ENCODE peak calls at places on chromosomes 13 and 19, in seven cellular contexts. Z is upper lobe of right lung, I is coronary artery, T is BJ, W is heart right ventricle, Y is AG10803, N is fibroblast of mammary gland. G is an unnamed sample.

GRCh38 chr13:35763060-35763804 is 286.7 kb upstream of the MAB21L1 start:
- DNase-seq in W (no peak), I (no peak), Z (no peak), Y (no peak), N (no peak), T (no peak), G (no peak)

GRCh38 chr19:35641515-35642151 is at the start of gene ETV2:
- DNase-seq in W (peak; percentile 46), Y (no peak), N (peak; percentile 54), I (no peak), Z (no peak), T (no peak), G (no peak)

GRCh38 chr13:49220035-49220855 is at the start of gene MLNR:
- DNase-seq in N (peak; percentile 33), Y (peak; percentile 12), Z (peak; percentile 68), T (no peak), W (peak; percentile 31), I (no peak), G (peak; percentile 60)

GRCh38 chr19:32291876-32292275 is 53.5 kb upstream of the ZNF507 start:
- DNase-seq in Z (no peak), T (no peak), I (no peak), W (no peak), Y (no peak), N (no peak), G (no peak)

GRCh38 chr13:111790621-111791020 is 276.3 kb upstream of the SOX1 start:
- DNase-seq in I (peak; percentile 33), T (no peak), Z (no peak), W (no peak), Y (no peak), N (no peak), G (no peak)

GRCh38 chr19:31378404-31378803 is 29.2 kb upstream of the TSHZ3 start:
- DNase-seq in T (peak; percentile 90), W (no peak), Y (peak; percentile 95), I (no peak), Z (no peak), N (peak; percentile 98), G (peak; percentile 93)

GRCh38 chr13:104737713-104738112 is 1671.5 kb upstream of the SLC10A2 start:
- DNase-seq in I (no peak), N (peak; percentile 8), Y (no peak), T (no peak), Z (no peak), W (no peak), G (peak; percentile 5)

GRCh38 chr19:46480409-46480808 is 9.0 kb upstream of the PNMA8A start:
- DNase-seq in W (no peak), Y (peak; percentile 61), I (no peak), N (peak; percentile 74), T (no peak), Z (no peak), G (peak; percentile 59)

GRCh38 chr13:48476215-48476614 is 56.7 kb downstream of the RCBTB2 start:
- DNase-seq in T (no peak), I (no peak), Y (no peak), W (no peak), Z (no peak), N (no peak), G (no peak)

GRCh38 chr19:37979547-37980082 is 72.6 kb downstream of the SIPA1L3 start:
- DNase-seq in I (no peak), Y (no peak), N (no peak), T (no peak), W (no peak), Z (peak; percentile 75), G (no peak)

GRCh38 chr19:8214802-8215201 is 5.6 kb downstream of the CERS4 start:
- DNase-seq in N (no peak), Y (no peak), T (no peak), I (no peak), W (no peak), Z (no peak), G (no peak)

GRCh38 chr13:89352384-89352783 is 1681.2 kb downstream of the SLITRK5 start:
- DNase-seq in Y (no peak), W (no peak), T (no peak), I (no peak), Z (no peak), N (no peak), G (no peak)

GRCh38 chr19:50459067-50459456 is 17.2 kb upstream of the EMC10 start:
- DNase-seq in T (no peak), I (no peak), N (no peak), Z (no peak), Y (no peak), W (no peak), G (no peak)

GRCh38 chr19:50457300-50457699 is 19.0 kb upstream of the EMC10 start:
- DNase-seq in I (no peak), Y (no peak), N (no peak), Z (no peak), T (no peak), W (no peak), G (no peak)

GRCh38 chr19:50459638-50460037 is 16.7 kb upstream of the EMC10 start:
- DNase-seq in Y (no peak), W (no peak), I (no peak), N (no peak), Z (no peak), T (no peak), G (no peak)

GRCh38 chr19:50460161-50460765 is 16.0 kb upstream of the EMC10 start:
- DNase-seq in T (no peak), I (no peak), Y (peak; percentile 32), Z (no peak), W (no peak), N (peak; percentile 53), G (peak; percentile 69)

DNA sequence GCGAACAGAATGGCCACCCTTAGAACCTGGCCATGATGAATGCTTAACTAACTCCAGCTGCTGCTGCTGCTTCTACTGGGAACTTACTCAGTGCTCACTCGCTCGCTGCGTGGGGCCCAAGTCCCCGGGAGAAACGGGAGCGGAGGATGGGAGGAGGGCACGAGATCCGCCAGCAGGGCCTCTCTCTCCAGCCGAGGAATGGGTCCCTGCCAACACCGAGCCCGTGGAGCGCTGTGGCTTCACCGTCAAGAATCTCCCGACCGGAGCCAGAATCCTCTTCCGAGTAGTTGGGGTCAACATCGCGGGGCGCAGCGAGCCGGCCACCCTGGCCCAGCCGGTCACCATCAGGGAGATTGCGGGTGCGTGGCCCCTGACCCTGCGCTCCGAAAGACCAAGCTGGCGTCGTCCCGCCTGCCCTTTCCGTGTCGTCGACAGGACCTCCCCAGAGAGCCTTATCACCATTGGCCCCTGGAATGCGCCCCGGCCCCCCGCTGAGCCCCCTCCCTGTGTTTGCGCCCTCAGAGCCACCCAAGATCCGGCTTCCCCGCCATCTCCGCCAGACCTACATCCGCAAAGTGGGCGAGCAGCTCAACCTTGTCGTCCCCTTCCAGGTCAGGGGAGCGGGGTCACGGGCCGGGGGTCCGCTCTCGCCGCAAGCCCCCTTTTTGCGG is 17.8 kb upstream of the EMC10 start:
- DNase-seq in T (no peak), W (no peak), I (no peak), Z (no peak), N (peak; percentile 20), Y (peak; percentile 39), G (peak; percentile 50)
- TF ChIP-seq CTCF in T (no peak), W (no peak), I (no peak), Z (no peak), N (no peak), Y (no peak), G (no peak)

GRCh38 chr13:81591528-81592220 is 1250.7 kb upstream of the SPRY2 start:
- DNase-seq in N (no peak), Y (no peak), Z (no peak), I (no peak), T (no peak), W (no peak), G (no peak)

GRCh38 chr13:81597101-81597500 is 1256.2 kb upstream of the SPRY2 start:
- DNase-seq in I (no peak), Y (no peak), W (no peak), N (no peak), T (no peak), Z (no peak), G (no peak)

GRCh38 chr13:81602236-81602635 is 1261.3 kb upstream of the SPRY2 start:
- DNase-seq in N (peak; percentile 3), Y (no peak), W (no peak), Z (no peak), T (no peak), I (no peak), G (no peak)

DNA sequence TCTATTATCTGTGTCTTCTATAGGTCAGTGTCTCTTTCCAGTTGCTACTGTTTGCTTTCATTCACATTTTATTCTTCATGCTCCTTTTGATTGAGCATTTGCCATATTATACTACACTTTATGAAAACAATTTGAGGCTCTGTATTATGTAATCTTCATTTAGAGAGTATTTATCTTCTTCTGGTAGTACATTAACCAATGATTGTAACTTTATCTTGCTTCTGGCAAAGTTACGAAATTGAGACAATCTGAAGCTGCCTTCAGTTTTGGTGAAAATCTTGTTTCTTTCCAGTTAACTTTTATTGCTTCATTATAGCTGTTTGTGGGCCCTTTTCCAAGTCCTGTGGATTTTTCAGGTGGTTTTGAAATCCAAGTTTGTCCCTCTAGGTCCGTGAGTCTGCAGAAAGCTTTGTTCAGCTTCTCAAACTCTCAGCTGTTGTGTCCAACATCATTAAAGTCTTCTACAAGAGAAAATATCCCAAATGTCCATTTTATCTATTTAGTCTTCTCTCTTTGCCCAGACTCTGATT is 1255.4 kb upstream of the SPRY2 start:
- DNase-seq in I (no peak), Z (no peak), Y (no peak), T (no peak), W (no peak), N (no peak), G (no peak)
- H3K4me3 ChIP-seq in I (no peak overlapping the region), Z (no peak overlapping the region), Y (no peak overlapping the region), T (no peak overlapping the region), W (no peak overlapping the region), N (no peak overlapping the region), G (no peak overlapping the region)

DNA sequence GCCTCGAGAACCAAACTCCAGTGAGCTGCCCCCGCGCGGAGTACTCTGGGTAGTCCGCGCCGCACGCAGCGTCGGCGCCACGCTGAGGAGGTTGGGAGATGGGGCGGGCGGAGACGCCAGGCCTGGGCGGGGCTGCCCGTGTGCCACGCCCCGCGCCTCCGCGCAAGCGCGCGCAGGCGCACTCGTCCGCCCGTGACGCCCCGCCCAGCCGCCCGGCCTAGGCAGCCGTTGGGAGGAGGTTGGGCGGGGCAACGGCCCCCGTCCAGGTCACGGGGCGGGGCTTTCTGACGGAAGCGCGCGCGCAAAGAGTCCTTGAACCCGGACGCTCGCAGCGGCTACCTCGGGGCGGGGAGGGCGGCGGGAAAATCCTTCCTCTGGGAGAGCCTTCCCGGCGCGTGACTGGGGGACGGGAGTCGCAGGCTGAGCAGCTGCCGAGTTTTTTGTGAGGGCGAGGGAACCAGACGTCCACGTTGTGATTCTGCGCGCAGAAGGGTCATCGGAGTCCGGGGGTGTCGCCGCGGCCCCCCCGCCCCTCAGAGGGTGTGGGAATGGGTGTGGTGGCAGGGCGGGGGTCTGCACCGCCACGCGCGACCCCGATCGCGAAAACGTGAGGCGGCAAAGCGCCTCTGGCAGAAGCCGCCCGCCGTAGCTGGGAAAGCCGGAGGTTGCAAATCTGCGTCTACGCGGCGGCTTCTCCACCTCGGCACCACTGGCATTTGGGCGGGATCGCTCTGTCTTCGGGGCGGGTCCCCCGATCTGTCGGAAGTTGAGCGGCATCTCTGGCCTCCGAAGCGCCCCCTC is at the start of gene MED26:
- DNase-seq in Y (peak; percentile 91), I (peak; percentile 96), N (peak; percentile 89), Z (peak; percentile 98), T (peak; percentile 46), W (peak; percentile 96), G (peak; percentile 98)
- TF ChIP-seq CTCF in Y (no peak), I (no peak), N (no peak), Z (no peak), T (no peak), W (no peak), G (no peak)

DNA sequence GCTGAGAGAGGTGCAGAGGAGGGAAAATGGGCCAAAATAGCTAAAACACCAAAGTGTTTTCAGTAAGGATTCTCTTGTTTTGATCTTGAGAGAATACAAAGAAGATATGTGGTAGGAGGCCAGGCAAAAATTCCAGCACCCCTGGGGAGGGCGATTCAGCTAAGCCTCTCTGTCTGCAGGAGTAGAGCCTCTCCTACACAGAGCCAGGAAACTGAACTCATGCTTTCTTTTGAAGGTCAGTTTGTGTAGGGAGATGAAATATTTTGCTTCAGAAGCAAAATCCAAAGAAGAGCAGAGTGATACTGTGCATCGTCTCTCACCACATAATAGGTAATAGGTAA is 565.0 kb downstream of the FGF9 start:
- DNase-seq in Y (no peak), W (no peak), T (no peak), N (no peak), I (no peak), Z (no peak), G (no peak)
- H3K4me3 ChIP-seq in Y (no peak overlapping the region), W (no peak overlapping the region), T (no peak overlapping the region), N (no peak overlapping the region), I (no peak overlapping the region), Z (no peak overlapping the region), G (no peak overlapping the region)

G was measured in foreskin fibroblast.